ENCODE peak calls at places on chromosomes 2 and 18, in four cellular contexts. One of them, this sample, is unnamed.

GRCh38 chr18:23283933-23284430 is 148.7 kb downstream of the CABLES1 start:
- DNase-seq in neuronal stem cell: no peak
- DNase-seq in RCC 7860: peak; percentile 71
- DNase-seq in transverse colon: no peak
- DNase-seq in this sample: peak; percentile 35

GRCh38 chr2:216837740-216838139 is 22.1 kb downstream of the TNP1 start:
- DNase-seq in RCC 7860: no peak
- DNase-seq in transverse colon: no peak
- DNase-seq in neuronal stem cell: no peak
- DNase-seq in this sample: no peak

GRCh38 chr18:59823611-59824195 is 76.1 kb upstream of the PMAIP1 start:
- DNase-seq in RCC 7860: peak; percentile 64
- DNase-seq in transverse colon: peak; percentile 75
- DNase-seq in neuronal stem cell: peak; percentile 76
- DNase-seq in this sample: peak; percentile 80

GRCh38 chr2:204538179-204539009 is 6.9 kb upstream of the PARD3B start:
- DNase-seq in RCC 7860: no peak
- DNase-seq in neuronal stem cell: no peak
- DNase-seq in transverse colon: no peak
- DNase-seq in this sample: no peak

GRCh38 chr18:42351455-42351854 is 396.4 kb downstream of the PIK3C3 start:
- DNase-seq in neuronal stem cell: no peak
- DNase-seq in transverse colon: no peak
- DNase-seq in RCC 7860: no peak
- DNase-seq in this sample: no peak

GRCh38 chr2:242010567-242011513 is 141.3 kb downstream of the RTP5 start:
- DNase-seq in transverse colon: peak; percentile 7
- DNase-seq in neuronal stem cell: no peak
- DNase-seq in RCC 7860: no peak
- DNase-seq in this sample: no peak

GRCh38 chr2:28471214-28471613 is 24.6 kb upstream of the PLB1 start:
- DNase-seq in neuronal stem cell: no peak
- DNase-seq in RCC 7860: no peak
- DNase-seq in transverse colon: no peak
- DNase-seq in this sample: peak; percentile 69

GRCh38 chr2:71901466-71901865 is 246.2 kb downstream of the CYP26B1 start:
- DNase-seq in neuronal stem cell: no peak
- DNase-seq in RCC 7860: peak; percentile 36
- DNase-seq in transverse colon: no peak
- DNase-seq in this sample: no peak

GRCh38 chr2:42214669-42215068 is 45.5 kb downstream of the EML4 start:
- DNase-seq in neuronal stem cell: no peak
- DNase-seq in RCC 7860: no peak
- DNase-seq in transverse colon: no peak
- DNase-seq in this sample: no peak